ENCODE peak calls at places on chromosomes 3 and 15, in five cellular contexts. One of them, this sample, is unnamed.

GRCh38 chr15:55916666-55917409 is 76.6 kb downstream of the NEDD4 start:
- DNase-seq in choroid plexus epithelial cell: peak
- DNase-seq in cardiac muscle cell: peak
- DNase-seq in HL-60: no peak
- DNase-seq in dorsolateral prefrontal cortex: no peak
- DNase-seq in this sample: peak

GRCh38 chr3:123424321-123424998 is 24.4 kb downstream of the ADCY5 start:
- DNase-seq in cardiac muscle cell: no peak
- DNase-seq in HL-60: no peak
- DNase-seq in choroid plexus epithelial cell: no peak
- DNase-seq in dorsolateral prefrontal cortex: no peak
- DNase-seq in this sample: no peak

GRCh38 chr3:183224180-183224579 is 28.9 kb upstream of the B3GNT5 start:
- DNase-seq in choroid plexus epithelial cell: no peak
- DNase-seq in cardiac muscle cell: no peak
- DNase-seq in dorsolateral prefrontal cortex: no peak
- DNase-seq in HL-60: no peak
- DNase-seq in this sample: no peak

GRCh38 chr15:68014219-68014618 is 39.9 kb upstream of the PIAS1 start:
- DNase-seq in choroid plexus epithelial cell: no peak
- DNase-seq in HL-60: no peak
- DNase-seq in cardiac muscle cell: no peak
- DNase-seq in dorsolateral prefrontal cortex: no peak
- DNase-seq in this sample: no peak

GRCh38 chr3:29324180-29324651 is 43.3 kb downstream of the RBMS3 start:
- DNase-seq in choroid plexus epithelial cell: peak
- DNase-seq in cardiac muscle cell: peak
- DNase-seq in HL-60: no peak
- DNase-seq in dorsolateral prefrontal cortex: no peak
- DNase-seq in this sample: peak

GRCh38 chr3:42839616-42840015 is 30.4 kb downstream of the ACKR2 start:
- DNase-seq in dorsolateral prefrontal cortex: peak
- DNase-seq in choroid plexus epithelial cell: peak
- DNase-seq in cardiac muscle cell: peak
- DNase-seq in HL-60: peak
- DNase-seq in this sample: peak

GRCh38 chr15:77029166-77030041 is 34.5 kb downstream of the PSTPIP1 start:
- DNase-seq in dorsolateral prefrontal cortex: no peak
- DNase-seq in HL-60: no peak
- DNase-seq in choroid plexus epithelial cell: no peak
- DNase-seq in cardiac muscle cell: no peak
- DNase-seq in this sample: no peak

GRCh38 chr3:156770699-156771414 is 55.3 kb upstream of the LEKR1 start:
- DNase-seq in cardiac muscle cell: no peak
- DNase-seq in HL-60: no peak
- DNase-seq in choroid plexus epithelial cell: no peak
- DNase-seq in dorsolateral prefrontal cortex: no peak
- DNase-seq in this sample: no peak

GRCh38 chr3:31343075-31343474 is 189.7 kb upstream of the STT3B start:
- DNase-seq in HL-60: no peak
- DNase-seq in dorsolateral prefrontal cortex: no peak
- DNase-seq in cardiac muscle cell: peak
- DNase-seq in choroid plexus epithelial cell: no peak
- DNase-seq in this sample: peak

GRCh38 chr3:98755601-98756000 is 7.5 kb upstream of the ST3GAL6 start:
- DNase-seq in choroid plexus epithelial cell: no peak
- DNase-seq in dorsolateral prefrontal cortex: no peak
- DNase-seq in cardiac muscle cell: no peak
- DNase-seq in HL-60: no peak
- DNase-seq in this sample: no peak

GRCh38 chr3:52650437-52650836 is 35.3 kb downstream of the PBRM1 start:
- DNase-seq in dorsolateral prefrontal cortex: no peak
- DNase-seq in HL-60: no peak
- DNase-seq in cardiac muscle cell: peak
- DNase-seq in choroid plexus epithelial cell: peak
- DNase-seq in this sample: no peak

GRCh38 chr3:138118863-138119766 is 3.7 kb upstream of the DZIP1L start:
- DNase-seq in cardiac muscle cell: peak
- DNase-seq in HL-60: no peak
- DNase-seq in choroid plexus epithelial cell: peak
- DNase-seq in dorsolateral prefrontal cortex: peak
- DNase-seq in this sample: peak

GRCh38 chr15:64263567-64263966 is 92.4 kb downstream of the CSNK1G1 start:
- DNase-seq in cardiac muscle cell: no peak
- DNase-seq in HL-60: no peak
- DNase-seq in dorsolateral prefrontal cortex: no peak
- DNase-seq in choroid plexus epithelial cell: no peak
- DNase-seq in this sample: no peak

GRCh38 chr15:48671381-48672022 is 26.0 kb upstream of the FBN1 start:
- DNase-seq in choroid plexus epithelial cell: peak
- DNase-seq in HL-60: no peak
- DNase-seq in cardiac muscle cell: peak
- DNase-seq in dorsolateral prefrontal cortex: no peak
- DNase-seq in this sample: peak

GRCh38 chr3:58563386-58564035 is 13.7 kb downstream of the FAM107A start:
- DNase-seq in dorsolateral prefrontal cortex: no peak
- DNase-seq in choroid plexus epithelial cell: no peak
- DNase-seq in HL-60: no peak
- DNase-seq in cardiac muscle cell: no peak
- DNase-seq in this sample: no peak

GRCh38 chr3:26521261-26521660 is 101.3 kb upstream of the LRRC3B start:
- DNase-seq in cardiac muscle cell: no peak
- DNase-seq in choroid plexus epithelial cell: no peak
- DNase-seq in HL-60: no peak
- DNase-seq in dorsolateral prefrontal cortex: no peak
- DNase-seq in this sample: no peak

DNA sequence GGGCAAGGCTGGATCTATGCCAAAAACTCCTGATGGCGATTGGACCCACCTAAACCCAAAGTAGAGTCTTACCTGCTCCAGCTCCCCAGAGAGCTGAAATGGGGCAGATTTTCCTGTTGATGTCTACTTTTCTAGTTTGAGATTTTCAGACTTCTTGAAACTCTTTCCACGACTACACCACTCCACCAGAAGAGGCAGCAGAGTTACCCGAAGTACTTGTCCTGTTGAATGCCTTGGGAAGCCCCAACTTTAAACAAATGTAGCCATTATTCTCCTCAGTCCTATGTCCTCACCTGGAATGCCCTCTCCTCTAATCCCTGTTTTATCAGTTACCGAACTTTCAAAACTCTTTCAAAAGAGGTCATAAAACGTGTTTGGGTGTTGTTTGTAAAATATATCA is 843.8 kb downstream of the VGLL3 start:
- DNase-seq in choroid plexus epithelial cell: no peak
- DNase-seq in cardiac muscle cell: no peak
- DNase-seq in dorsolateral prefrontal cortex: no peak
- DNase-seq in HL-60: no peak
- DNase-seq in this sample: no peak
- TF ChIP-seq CTCF in choroid plexus epithelial cell: no peak
- TF ChIP-seq CTCF in cardiac muscle cell: no peak
- TF ChIP-seq CTCF in dorsolateral prefrontal cortex: no peak
- TF ChIP-seq CTCF in HL-60: no peak
- TF ChIP-seq CTCF in this sample: no peak

GRCh38 chr3:129575233-129575986 is 31.1 kb downstream of the PLXND1 start:
- DNase-seq in cardiac muscle cell: no peak
- DNase-seq in dorsolateral prefrontal cortex: no peak
- DNase-seq in HL-60: no peak
- DNase-seq in choroid plexus epithelial cell: no peak
- DNase-seq in this sample: no peak

GRCh38 chr3:129575987-129576364 is 30.5 kb downstream of the PLXND1 start:
- DNase-seq in cardiac muscle cell: no peak
- DNase-seq in dorsolateral prefrontal cortex: no peak
- DNase-seq in HL-60: no peak
- DNase-seq in choroid plexus epithelial cell: no peak
- DNase-seq in this sample: no peak

GRCh38 chr3:129577925-129578742 is 28.3 kb downstream of the PLXND1 start:
- DNase-seq in HL-60: peak
- DNase-seq in dorsolateral prefrontal cortex: no peak
- DNase-seq in cardiac muscle cell: no peak
- DNase-seq in choroid plexus epithelial cell: no peak
- DNase-seq in this sample: no peak

GRCh38 chr3:129577356-129577755 is 29.1 kb downstream of the PLXND1 start:
- DNase-seq in choroid plexus epithelial cell: no peak
- DNase-seq in cardiac muscle cell: no peak
- DNase-seq in HL-60: peak
- DNase-seq in dorsolateral prefrontal cortex: no peak
- DNase-seq in this sample: no peak

DNA sequence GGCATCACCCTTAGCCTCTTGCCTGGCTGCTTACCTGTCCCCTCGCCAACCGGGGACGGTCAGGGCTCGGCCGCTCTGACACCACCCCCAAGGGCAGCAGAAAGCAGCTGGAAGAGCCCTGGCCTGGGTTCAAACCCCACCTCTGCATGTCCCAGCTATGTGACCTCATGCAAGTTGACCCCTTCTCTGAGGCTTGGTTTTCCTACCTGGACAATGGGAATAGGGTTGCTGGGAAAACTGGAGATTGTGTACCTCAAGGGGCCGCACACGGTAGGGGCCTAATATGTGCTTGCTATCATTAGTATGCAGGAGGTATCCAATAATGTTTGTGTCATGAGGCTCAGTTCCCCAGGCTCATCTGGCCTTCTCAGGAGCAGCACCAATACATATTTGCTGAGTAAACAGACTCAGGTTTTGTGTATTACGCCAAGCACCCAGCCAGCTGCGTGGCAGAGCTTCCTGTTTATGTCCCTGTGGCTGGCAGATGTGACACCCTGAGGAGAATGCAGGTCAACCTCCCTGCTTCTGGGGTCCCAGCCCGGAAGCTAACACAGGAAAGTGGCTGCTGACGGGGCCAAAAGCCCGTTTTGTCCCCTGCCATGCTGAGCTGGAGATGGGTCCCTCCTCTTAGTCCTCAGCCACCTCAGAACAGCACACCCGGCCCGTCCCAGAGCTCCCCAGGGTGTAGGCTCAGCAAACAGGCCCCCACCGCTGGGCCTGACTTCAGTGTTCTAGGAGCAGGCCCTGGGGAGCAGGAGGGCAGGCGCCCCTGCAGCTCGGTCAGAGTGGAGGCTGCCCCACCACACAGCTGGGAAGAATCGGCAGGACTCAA is 29.7 kb downstream of the PLXND1 start:
- DNase-seq in dorsolateral prefrontal cortex: no peak
- DNase-seq in HL-60: peak
- DNase-seq in choroid plexus epithelial cell: no peak
- DNase-seq in cardiac muscle cell: no peak
- DNase-seq in this sample: no peak
- H3K4me3 ChIP-seq in dorsolateral prefrontal cortex: no peak
- H3K4me3 ChIP-seq in HL-60: no peak
- H3K4me3 ChIP-seq in choroid plexus epithelial cell: no peak
- H3K4me3 ChIP-seq in cardiac muscle cell: no peak
- H3K4me3 ChIP-seq in this sample: no peak

GRCh38 chr3:135905058-135905724 is 60.3 kb upstream of the PPP2R3A start:
- DNase-seq in HL-60: no peak
- DNase-seq in cardiac muscle cell: peak
- DNase-seq in dorsolateral prefrontal cortex: no peak
- DNase-seq in choroid plexus epithelial cell: peak
- DNase-seq in this sample: no peak
- TF ChIP-seq CTCF in HL-60: no peak
- TF ChIP-seq CTCF in cardiac muscle cell: no peak
- TF ChIP-seq CTCF in dorsolateral prefrontal cortex: peak
- TF ChIP-seq CTCF in choroid plexus epithelial cell: peak
- TF ChIP-seq CTCF in this sample: peak

DNA sequence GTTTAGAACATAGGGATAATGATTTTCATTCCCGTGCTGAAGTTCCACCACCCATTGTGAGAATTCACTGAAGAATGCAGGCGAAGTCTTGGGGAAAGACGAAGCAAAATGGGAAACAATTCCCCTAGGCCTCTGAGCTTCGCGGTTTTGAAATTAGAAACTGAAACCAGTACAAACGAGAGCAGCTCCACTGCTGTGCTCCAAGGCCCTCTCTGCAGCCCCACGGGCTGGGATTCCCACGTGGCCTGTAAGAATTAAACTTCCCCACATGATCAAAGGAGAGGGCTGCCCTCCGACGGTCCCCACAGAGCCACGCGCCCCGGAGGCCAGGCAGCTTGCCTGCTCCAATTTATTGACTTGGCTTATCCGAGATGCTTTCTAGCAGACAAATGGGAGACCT is 143.9 kb downstream of the GREM1 start:
- DNase-seq in dorsolateral prefrontal cortex: peak
- DNase-seq in cardiac muscle cell: peak
- DNase-seq in HL-60: no peak
- DNase-seq in choroid plexus epithelial cell: peak
- DNase-seq in this sample: peak
- H3K4me3 ChIP-seq in dorsolateral prefrontal cortex: peak
- H3K4me3 ChIP-seq in cardiac muscle cell: no peak
- H3K4me3 ChIP-seq in HL-60: no peak
- H3K4me3 ChIP-seq in choroid plexus epithelial cell: no peak
- H3K4me3 ChIP-seq in this sample: no peak

GRCh38 chr3:80355144-80355543 is 587.3 kb upstream of the ROBO1 start:
- DNase-seq in HL-60: peak
- DNase-seq in dorsolateral prefrontal cortex: no peak
- DNase-seq in cardiac muscle cell: peak
- DNase-seq in choroid plexus epithelial cell: peak
- DNase-seq in this sample: no peak
- TF ChIP-seq CTCF in HL-60: no peak
- TF ChIP-seq CTCF in dorsolateral prefrontal cortex: no peak
- TF ChIP-seq CTCF in cardiac muscle cell: no peak
- TF ChIP-seq CTCF in choroid plexus epithelial cell: no peak
- TF ChIP-seq CTCF in this sample: no peak

DNA sequence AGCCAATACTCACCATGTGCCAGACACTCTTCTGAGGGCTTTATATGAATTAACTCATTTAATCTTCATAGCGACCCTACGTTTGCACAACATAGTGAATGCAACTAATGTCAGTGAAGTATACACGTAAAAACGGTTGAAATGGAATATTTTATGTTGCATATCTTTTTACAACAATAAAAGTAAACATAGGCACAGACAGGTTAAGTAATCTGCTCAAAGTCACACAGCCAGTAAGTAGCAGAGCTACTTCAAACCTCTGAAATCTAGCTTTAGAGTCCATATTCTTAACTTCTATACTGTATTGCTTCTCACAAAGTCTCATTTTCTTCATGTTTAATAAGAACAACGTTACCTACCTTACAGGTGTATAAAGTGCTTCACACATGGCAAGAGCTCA is 1.6 kb downstream of the SEC11A start:
- DNase-seq in choroid plexus epithelial cell: no peak
- DNase-seq in dorsolateral prefrontal cortex: no peak
- DNase-seq in cardiac muscle cell: no peak
- DNase-seq in HL-60: no peak
- DNase-seq in this sample: no peak
- H3K4me3 ChIP-seq in choroid plexus epithelial cell: peak
- H3K4me3 ChIP-seq in dorsolateral prefrontal cortex: peak
- H3K4me3 ChIP-seq in cardiac muscle cell: peak
- H3K4me3 ChIP-seq in HL-60: peak
- H3K4me3 ChIP-seq in this sample: peak

DNA sequence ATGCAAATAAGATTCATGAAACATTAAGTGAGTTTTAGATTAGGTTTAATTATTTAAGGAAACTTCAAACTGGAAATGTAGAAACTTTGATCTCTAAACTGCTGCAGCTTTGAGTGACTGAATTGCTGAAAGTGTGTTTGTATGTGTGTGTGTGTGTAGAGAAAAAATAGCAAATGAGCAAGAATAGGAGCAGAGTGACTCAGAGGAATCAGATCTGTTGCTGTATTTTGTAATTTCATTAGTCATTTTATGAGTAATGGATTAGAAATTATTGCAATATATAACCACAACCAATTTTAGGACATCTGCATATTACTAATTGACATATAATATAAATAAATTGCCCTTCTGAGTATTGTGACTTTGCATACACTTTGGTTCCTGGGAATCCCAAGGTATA is 52.8 kb upstream of the SLC9A9 start:
- DNase-seq in dorsolateral prefrontal cortex: no peak
- DNase-seq in choroid plexus epithelial cell: peak
- DNase-seq in cardiac muscle cell: peak
- DNase-seq in HL-60: peak
- DNase-seq in this sample: peak
- TF ChIP-seq CTCF in dorsolateral prefrontal cortex: no peak
- TF ChIP-seq CTCF in choroid plexus epithelial cell: no peak
- TF ChIP-seq CTCF in cardiac muscle cell: no peak
- TF ChIP-seq CTCF in HL-60: no peak
- TF ChIP-seq CTCF in this sample: no peak

GRCh38 chr3:194688946-194689345 is 3.3 kb downstream of the FAM43A start:
- DNase-seq in choroid plexus epithelial cell: no peak
- DNase-seq in cardiac muscle cell: no peak
- DNase-seq in dorsolateral prefrontal cortex: no peak
- DNase-seq in HL-60: no peak
- DNase-seq in this sample: no peak
- H3K4me3 ChIP-seq in choroid plexus epithelial cell: peak
- H3K4me3 ChIP-seq in cardiac muscle cell: no peak
- H3K4me3 ChIP-seq in dorsolateral prefrontal cortex: no peak
- H3K4me3 ChIP-seq in HL-60: no peak
- H3K4me3 ChIP-seq in this sample: peak

This sample was measured in astrocyte of the spinal cord.